ENCODE peak calls at places on chromosomes 6 and 20, in seven cellular contexts. One of them, this sample, is unnamed.

GRCh38 chr6:165556116-165556843 is 106.8 kb downstream of the PDE10A start:
- DNase-seq in CD4-positive, CD25-positive, alpha-beta regulatory T cell: no peak
- DNase-seq in left ventricle myocardium inferior: no peak
- DNase-seq in sigmoid colon: no peak
- DNase-seq in left lung: no peak
- DNase-seq in neuronal stem cell: no peak
- DNase-seq in psoas muscle: no peak
- DNase-seq in this sample: no peak

GRCh38 chr6:68778356-68779020 is 143.4 kb downstream of the ADGRB3 start:
- DNase-seq in CD4-positive, CD25-positive, alpha-beta regulatory T cell: no peak
- DNase-seq in left ventricle myocardium inferior: no peak
- DNase-seq in sigmoid colon: no peak
- DNase-seq in left lung: no peak
- DNase-seq in neuronal stem cell: peak; percentile 30
- DNase-seq in psoas muscle: no peak
- DNase-seq in this sample: no peak

GRCh38 chr6:41939091-41939847 is 2.3 kb downstream of the CCND3 start:
- DNase-seq in CD4-positive, CD25-positive, alpha-beta regulatory T cell: no peak
- DNase-seq in left ventricle myocardium inferior: peak; percentile 49
- DNase-seq in sigmoid colon: peak; percentile 71
- DNase-seq in left lung: peak; percentile 78
- DNase-seq in neuronal stem cell: peak; percentile 29
- DNase-seq in psoas muscle: peak; percentile 52
- DNase-seq in this sample: peak; percentile 80

GRCh38 chr6:28726569-28727309 is 197.0 kb downstream of the TRIM27 start:
- DNase-seq in CD4-positive, CD25-positive, alpha-beta regulatory T cell: no peak
- DNase-seq in left ventricle myocardium inferior: no peak
- DNase-seq in sigmoid colon: no peak
- DNase-seq in left lung: no peak
- DNase-seq in neuronal stem cell: no peak
- DNase-seq in psoas muscle: no peak
- DNase-seq in this sample: no peak

GRCh38 chr6:30844118-30844535 is 40.2 kb upstream of the DDR1 start:
- DNase-seq in CD4-positive, CD25-positive, alpha-beta regulatory T cell: no peak
- DNase-seq in left ventricle myocardium inferior: no peak
- DNase-seq in sigmoid colon: no peak
- DNase-seq in left lung: no peak
- DNase-seq in neuronal stem cell: peak; percentile 43
- DNase-seq in psoas muscle: no peak
- DNase-seq in this sample: no peak

GRCh38 chr20:4064118-4064962 is 49.0 kb upstream of the RNF24 start:
- DNase-seq in CD4-positive, CD25-positive, alpha-beta regulatory T cell: no peak
- DNase-seq in left ventricle myocardium inferior: peak; percentile 94
- DNase-seq in sigmoid colon: peak; percentile 96
- DNase-seq in left lung: peak; percentile 91
- DNase-seq in neuronal stem cell: no peak
- DNase-seq in psoas muscle: peak; percentile 91
- DNase-seq in this sample: peak; percentile 88

GRCh38 chr6:41161851-41162552 is 914 bp downstream of the TREM2 start:
- DNase-seq in CD4-positive, CD25-positive, alpha-beta regulatory T cell: no peak
- DNase-seq in left ventricle myocardium inferior: no peak
- DNase-seq in sigmoid colon: no peak
- DNase-seq in left lung: no peak
- DNase-seq in neuronal stem cell: no peak
- DNase-seq in psoas muscle: no peak
- DNase-seq in this sample: no peak

GRCh38 chr6:87674286-87674685 is 27.7 kb downstream of the AKIRIN2 start:
- DNase-seq in CD4-positive, CD25-positive, alpha-beta regulatory T cell: no peak
- DNase-seq in left ventricle myocardium inferior: no peak
- DNase-seq in sigmoid colon: no peak
- DNase-seq in left lung: no peak
- DNase-seq in neuronal stem cell: no peak
- DNase-seq in psoas muscle: no peak
- DNase-seq in this sample: no peak

GRCh38 chr6:129701721-129702455 is 8.1 kb downstream of the ARHGAP18 start:
- DNase-seq in CD4-positive, CD25-positive, alpha-beta regulatory T cell: no peak
- DNase-seq in left ventricle myocardium inferior: no peak
- DNase-seq in sigmoid colon: no peak
- DNase-seq in left lung: no peak
- DNase-seq in neuronal stem cell: no peak
- DNase-seq in psoas muscle: no peak
- DNase-seq in this sample: no peak

GRCh38 chr6:154379585-154379984 is 23.0 kb upstream of the IPCEF1 start:
- DNase-seq in CD4-positive, CD25-positive, alpha-beta regulatory T cell: no peak
- DNase-seq in left ventricle myocardium inferior: no peak
- DNase-seq in sigmoid colon: no peak
- DNase-seq in left lung: no peak
- DNase-seq in neuronal stem cell: no peak
- DNase-seq in psoas muscle: no peak
- DNase-seq in this sample: no peak

GRCh38 chr6:23339268-23339667 is 769.9 kb downstream of the HDGFL1 start:
- DNase-seq in CD4-positive, CD25-positive, alpha-beta regulatory T cell: no peak
- DNase-seq in left ventricle myocardium inferior: no peak
- DNase-seq in sigmoid colon: no peak
- DNase-seq in left lung: no peak
- DNase-seq in neuronal stem cell: peak; percentile 8
- DNase-seq in psoas muscle: no peak
- DNase-seq in this sample: no peak

GRCh38 chr6:156780117-156780641 is 3.0 kb downstream of the ARID1B start:
- DNase-seq in CD4-positive, CD25-positive, alpha-beta regulatory T cell: peak; percentile 76
- DNase-seq in left ventricle myocardium inferior: no peak
- DNase-seq in sigmoid colon: no peak
- DNase-seq in left lung: peak; percentile 53
- DNase-seq in neuronal stem cell: peak; percentile 63
- DNase-seq in psoas muscle: no peak
- DNase-seq in this sample: no peak

DNA sequence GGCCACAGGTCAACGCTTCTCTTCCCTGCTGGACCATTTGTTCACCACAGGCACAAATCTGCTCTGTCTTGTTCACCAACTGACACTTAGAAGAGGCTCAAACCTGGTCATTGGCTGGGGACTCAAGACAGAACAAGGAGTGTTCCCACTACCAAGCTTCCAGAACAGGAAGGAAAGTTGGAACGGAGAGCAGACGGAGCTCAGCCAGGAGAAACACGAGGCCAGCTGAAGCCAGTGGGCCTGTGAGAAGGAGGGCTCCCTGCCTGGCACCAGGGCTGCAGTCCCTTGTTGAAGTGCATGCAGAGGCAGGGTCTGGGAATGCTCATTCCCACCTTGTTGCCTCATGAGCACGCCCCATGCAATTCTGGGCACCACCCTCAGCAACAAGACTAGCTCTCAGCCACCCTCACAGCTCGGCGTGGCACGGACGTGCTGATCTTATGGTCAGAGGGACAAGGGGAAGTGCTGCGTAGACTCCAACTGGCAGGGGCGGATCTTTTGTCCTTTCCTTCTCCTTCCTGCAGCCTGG is 236.6 kb upstream of the QKI start:
- DNase-seq in CD4-positive, CD25-positive, alpha-beta regulatory T cell: no peak
- DNase-seq in left ventricle myocardium inferior: no peak
- DNase-seq in sigmoid colon: no peak
- DNase-seq in left lung: no peak
- DNase-seq in neuronal stem cell: no peak
- DNase-seq in psoas muscle: no peak
- DNase-seq in this sample: no peak
- H3K4me1 ChIP-seq in CD4-positive, CD25-positive, alpha-beta regulatory T cell: no peaks in the 10 kb centered on the region
- H3K4me1 ChIP-seq in left ventricle myocardium inferior: peaks cover 15% of the 10 kb centered on the region
- H3K4me1 ChIP-seq in sigmoid colon: no peaks in the 10 kb centered on the region
- H3K4me1 ChIP-seq in left lung: no peaks in the 10 kb centered on the region
- H3K4me1 ChIP-seq in neuronal stem cell: peaks cover 17% of the 10 kb centered on the region
- H3K4me1 ChIP-seq in psoas muscle: peaks cover 14% of the 10 kb centered on the region
- H3K4me1 ChIP-seq in this sample: peaks cover 9% of the 10 kb centered on the region

DNA sequence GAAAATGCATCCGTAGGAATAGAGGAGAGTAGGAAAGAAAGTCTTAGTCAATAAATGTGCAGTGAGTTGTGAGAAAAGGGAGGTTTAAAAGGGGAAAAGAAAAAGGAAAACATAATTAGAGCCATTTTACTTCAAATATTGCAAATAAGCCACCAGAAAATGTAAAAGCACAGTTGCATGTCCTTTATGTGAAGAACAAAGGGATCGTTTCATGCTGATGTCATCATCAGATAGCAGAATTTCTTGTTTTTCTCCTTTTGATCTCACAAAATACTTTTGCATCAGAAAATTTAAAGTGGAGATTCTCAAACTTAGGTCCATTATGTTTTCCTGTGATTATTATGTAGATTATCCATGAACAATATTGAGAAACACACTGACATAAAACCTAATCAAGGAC is 166.7 kb downstream of the HAO1 start:
- DNase-seq in CD4-positive, CD25-positive, alpha-beta regulatory T cell: no peak
- DNase-seq in left ventricle myocardium inferior: no peak
- DNase-seq in sigmoid colon: no peak
- DNase-seq in left lung: no peak
- DNase-seq in neuronal stem cell: no peak
- DNase-seq in psoas muscle: no peak
- DNase-seq in this sample: no peak
- H3K27ac ChIP-seq in CD4-positive, CD25-positive, alpha-beta regulatory T cell: no peak overlapping the region
- H3K27ac ChIP-seq in left ventricle myocardium inferior: no peak overlapping the region
- H3K27ac ChIP-seq in sigmoid colon: no peak overlapping the region
- H3K27ac ChIP-seq in left lung: no peak overlapping the region
- H3K27ac ChIP-seq in neuronal stem cell: no peak overlapping the region
- H3K27ac ChIP-seq in psoas muscle: no peak overlapping the region
- H3K27ac ChIP-seq in this sample: no peak overlapping the region

GRCh38 chr6:162344301-162344700 is 383.3 kb downstream of the PRKN start:
- DNase-seq in CD4-positive, CD25-positive, alpha-beta regulatory T cell: no peak
- DNase-seq in left ventricle myocardium inferior: no peak
- DNase-seq in sigmoid colon: no peak
- DNase-seq in left lung: no peak
- DNase-seq in neuronal stem cell: no peak
- DNase-seq in psoas muscle: no peak
- DNase-seq in this sample: no peak
- H3K4me3 ChIP-seq in CD4-positive, CD25-positive, alpha-beta regulatory T cell: no peak overlapping the region
- H3K4me3 ChIP-seq in left ventricle myocardium inferior: no peak overlapping the region
- H3K4me3 ChIP-seq in sigmoid colon: no peak overlapping the region
- H3K4me3 ChIP-seq in left lung: no peak overlapping the region
- H3K4me3 ChIP-seq in neuronal stem cell: no peak overlapping the region
- H3K4me3 ChIP-seq in psoas muscle: no peak overlapping the region
- H3K4me3 ChIP-seq in this sample: no peak overlapping the region

DNA sequence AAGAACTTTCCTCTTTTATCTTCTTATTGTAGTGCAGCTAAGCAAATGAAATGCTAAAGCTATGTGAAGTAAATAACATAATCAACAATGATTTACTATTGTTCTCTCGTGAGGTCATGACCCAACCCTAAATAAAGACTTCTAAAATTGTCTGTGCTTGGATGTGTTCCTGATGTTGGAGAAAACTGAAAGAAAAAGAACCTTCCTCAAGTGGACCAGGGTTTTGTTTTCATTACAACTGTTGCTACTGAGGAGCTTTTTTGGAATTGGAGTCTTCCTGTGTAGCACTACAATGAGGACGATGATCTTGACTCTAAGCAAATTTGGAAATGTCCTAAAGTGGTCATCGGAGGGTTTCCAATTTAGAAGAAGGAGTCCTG is 59.7 kb upstream of the SUPT3H start:
- DNase-seq in CD4-positive, CD25-positive, alpha-beta regulatory T cell: no peak
- DNase-seq in left ventricle myocardium inferior: no peak
- DNase-seq in sigmoid colon: no peak
- DNase-seq in left lung: no peak
- DNase-seq in neuronal stem cell: no peak
- DNase-seq in psoas muscle: no peak
- DNase-seq in this sample: no peak
- H3K4me1 ChIP-seq in CD4-positive, CD25-positive, alpha-beta regulatory T cell: peaks cover 70% of the 10 kb centered on the region
- H3K4me1 ChIP-seq in left ventricle myocardium inferior: peaks cover 21% of the 10 kb centered on the region
- H3K4me1 ChIP-seq in sigmoid colon: peaks cover 6% of the 10 kb centered on the region
- H3K4me1 ChIP-seq in left lung: peaks cover 13% of the 10 kb centered on the region
- H3K4me1 ChIP-seq in neuronal stem cell: no peaks in the 10 kb centered on the region
- H3K4me1 ChIP-seq in psoas muscle: peaks cover 12% of the 10 kb centered on the region
- H3K4me1 ChIP-seq in this sample: peaks cover 28% of the 10 kb centered on the region

DNA sequence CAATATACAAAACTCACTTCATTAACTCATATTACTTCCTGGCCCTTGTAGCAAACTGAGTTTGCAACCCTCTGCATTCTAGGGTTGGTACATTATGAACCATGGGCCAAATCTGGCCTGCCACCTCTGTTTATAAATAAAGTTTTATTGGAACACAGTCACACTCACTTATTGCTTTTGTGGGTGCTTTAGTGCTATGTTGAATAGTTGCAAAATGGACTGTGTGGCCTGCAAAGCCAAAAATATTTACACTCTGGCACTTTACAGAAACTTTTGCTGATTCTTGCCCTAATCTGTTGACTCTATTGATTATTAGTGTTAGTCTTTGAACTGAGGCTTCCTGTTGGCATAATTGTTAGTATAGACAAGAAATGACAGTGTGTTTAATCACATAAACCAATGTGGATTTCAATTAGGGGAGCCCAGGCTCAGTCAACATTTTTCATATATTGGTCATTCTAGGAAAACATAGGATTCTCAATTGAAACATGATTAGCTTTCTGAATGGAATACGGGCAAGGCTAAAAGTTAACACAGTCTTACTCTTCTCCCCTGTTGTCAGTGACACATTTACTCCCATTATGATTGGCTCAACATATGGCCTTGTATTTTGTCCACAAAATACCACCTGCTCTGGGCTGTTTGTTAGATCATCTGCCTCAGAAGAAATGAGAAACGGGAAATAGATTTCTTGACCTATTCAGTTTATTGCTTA is 241.9 kb upstream of the ZFP64 start:
- DNase-seq in CD4-positive, CD25-positive, alpha-beta regulatory T cell: no peak
- DNase-seq in left ventricle myocardium inferior: no peak
- DNase-seq in sigmoid colon: no peak
- DNase-seq in left lung: no peak
- DNase-seq in neuronal stem cell: no peak
- DNase-seq in psoas muscle: no peak
- DNase-seq in this sample: no peak
- H3K27ac ChIP-seq in CD4-positive, CD25-positive, alpha-beta regulatory T cell: no peak overlapping the region
- H3K27ac ChIP-seq in left ventricle myocardium inferior: no peak overlapping the region
- H3K27ac ChIP-seq in sigmoid colon: no peak overlapping the region
- H3K27ac ChIP-seq in left lung: no peak overlapping the region
- H3K27ac ChIP-seq in neuronal stem cell: no peak overlapping the region
- H3K27ac ChIP-seq in psoas muscle: no peak overlapping the region
- H3K27ac ChIP-seq in this sample: no peak overlapping the region

DNA sequence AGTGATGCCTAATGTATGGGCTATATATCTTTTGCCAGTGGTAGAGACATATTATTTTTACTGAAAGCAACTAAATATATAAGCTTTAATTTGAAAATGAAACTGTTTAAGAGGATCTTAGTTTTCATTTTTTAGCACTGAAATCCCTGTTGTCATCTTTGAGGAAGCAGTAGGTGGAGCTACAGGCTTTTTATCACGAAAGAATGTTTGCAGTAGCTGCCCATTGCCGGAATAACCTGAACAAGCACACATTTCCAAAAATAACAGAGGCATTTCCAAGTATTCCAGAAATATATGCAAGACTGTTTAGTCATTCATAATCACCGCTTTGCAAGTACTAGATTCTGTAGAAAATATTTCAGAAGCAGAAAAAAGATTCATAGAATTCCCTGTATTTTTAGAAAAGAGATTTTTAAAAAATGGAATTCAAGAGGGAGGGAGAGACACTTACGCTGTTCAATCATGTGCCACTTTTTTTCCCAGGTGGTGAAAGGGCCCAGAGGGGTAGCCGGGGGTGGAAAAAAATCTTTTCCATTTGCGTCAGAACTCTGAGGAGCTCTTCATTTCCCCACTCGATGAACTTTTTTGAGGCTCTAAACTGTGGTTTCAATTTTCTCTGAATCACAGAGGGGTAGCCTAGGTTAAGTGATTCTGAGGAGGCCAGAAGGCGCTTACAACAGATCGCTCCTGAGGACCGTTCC is 142.5 kb upstream of the FERMT1 start:
- DNase-seq in CD4-positive, CD25-positive, alpha-beta regulatory T cell: no peak
- DNase-seq in left ventricle myocardium inferior: no peak
- DNase-seq in sigmoid colon: no peak
- DNase-seq in left lung: no peak
- DNase-seq in neuronal stem cell: no peak
- DNase-seq in psoas muscle: no peak
- DNase-seq in this sample: no peak
- H3K4me3 ChIP-seq in CD4-positive, CD25-positive, alpha-beta regulatory T cell: no peak overlapping the region
- H3K4me3 ChIP-seq in left ventricle myocardium inferior: peak overlapping the region; percentile 29
- H3K4me3 ChIP-seq in sigmoid colon: no peak overlapping the region
- H3K4me3 ChIP-seq in left lung: no peak overlapping the region
- H3K4me3 ChIP-seq in neuronal stem cell: no peak overlapping the region
- H3K4me3 ChIP-seq in psoas muscle: peak overlapping the region; percentile 22
- H3K4me3 ChIP-seq in this sample: peak overlapping the region; percentile 24

This sample was measured in lower lobe of right lung.